ENCODE peak calls at places on chromosomes 3 and 15, in four cellular contexts. R is substantia nigra, Z is aorta, H is hepatocyte. M is an unnamed sample.

GRCh38 chr3:30355622-30356021 is 250.8 kb upstream of the TGFBR2 start:
- DNase-seq in R (no peak), Z (no peak), H (no peak), M (no peak)

GRCh38 chr3:55615694-55616310 is 128.7 kb upstream of the WNT5A start:
- DNase-seq in R (no peak), Z (peak; percentile 70), H (no peak), M (no peak)

GRCh38 chr15:44812029-44812517 is 75.7 kb downstream of the TRIM69 start:
- DNase-seq in R (no peak), Z (no peak), H (peak; percentile 62), M (no peak)

GRCh38 chr15:101813803-101814534 is 2.0 kb downstream of the OR4F15 start:
- DNase-seq in R (no peak), Z (no peak), H (no peak), M (peak; percentile 65)

GRCh38 chr3:9347887-9348286 is 15.0 kb upstream of the THUMPD3 start:
- DNase-seq in R (no peak), Z (no peak), H (no peak), M (no peak)

GRCh38 chr3:122824465-122825379 is 29.9 kb downstream of the SLC49A4 start:
- DNase-seq in R (no peak), Z (no peak), H (no peak), M (no peak)

GRCh38 chr3:15286022-15286421 is 46.4 kb downstream of the SH3BP5 start:
- DNase-seq in R (no peak), Z (no peak), H (no peak), M (no peak)

GRCh38 chr3:89360155-89360554 is 252.7 kb downstream of the EPHA3 start:
- DNase-seq in R (no peak), Z (no peak), H (no peak), M (no peak)

GRCh38 chr3:142976621-142977398 is 13.3 kb upstream of the PAQR9 start:
- DNase-seq in R (no peak), Z (peak; percentile 94), H (peak; percentile 66), M (peak; percentile 85)

DNA sequence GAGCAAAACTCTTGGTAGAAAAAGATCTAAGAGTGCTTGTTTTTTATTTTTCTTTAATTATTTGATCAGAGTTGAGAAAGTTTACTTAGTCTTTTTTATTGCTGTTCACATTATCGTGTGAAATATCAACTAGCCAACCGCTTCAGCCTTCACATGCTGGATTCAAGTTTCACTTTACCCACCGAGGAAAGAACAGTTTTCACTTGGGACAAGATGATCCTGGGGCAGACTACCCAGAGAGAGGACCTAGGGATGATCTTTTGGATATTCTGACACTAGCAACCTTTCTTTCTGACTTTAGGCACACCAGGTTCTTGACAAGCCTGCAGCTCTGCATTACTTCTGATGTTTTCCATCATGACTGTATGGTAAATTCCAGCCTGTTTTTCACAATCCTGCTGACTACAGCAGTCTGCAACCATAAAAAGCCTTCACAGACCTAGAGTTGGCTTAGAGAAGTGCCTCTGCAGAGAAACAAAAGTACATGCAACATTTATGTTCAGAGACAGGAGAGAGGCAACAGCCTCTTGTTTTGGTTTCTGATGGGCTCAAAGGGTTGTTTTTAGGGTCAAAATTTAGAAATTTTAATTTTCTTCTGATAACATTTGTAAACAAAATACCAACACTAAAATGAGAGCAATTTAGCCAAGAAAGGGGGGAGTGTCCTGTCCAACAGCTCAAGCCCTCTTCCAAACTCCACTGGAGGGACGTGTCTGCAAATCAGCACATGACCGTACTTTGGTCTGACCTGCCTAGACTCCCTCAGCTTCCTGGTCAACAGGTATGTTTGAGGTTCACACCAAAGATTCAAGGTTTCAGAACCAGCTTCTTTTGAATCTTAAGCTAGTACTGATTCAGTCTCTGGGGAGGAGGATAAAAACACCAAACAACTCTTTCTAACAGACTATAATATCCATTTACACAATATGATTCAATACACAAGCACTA is 861 bp downstream of the ABI3BP start:
- DNase-seq in R (no peak), Z (no peak), H (peak; percentile 49), M (no peak)
- H3K27ac ChIP-seq in R (no peak overlapping the region), Z (peak overlapping the region; percentile 5), H (peak overlapping the region; percentile 78), M (peak overlapping the region; percentile 12)

GRCh38 chr3:134300520-134300919 is 49.9 kb upstream of the RYK start:
- DNase-seq in R (no peak), Z (no peak), H (no peak), M (no peak)

GRCh38 chr3:134299888-134300206 is 49.2 kb upstream of the RYK start:
- DNase-seq in R (no peak), Z (no peak), H (no peak), M (no peak)

GRCh38 chr3:134299185-134299887 is 48.7 kb upstream of the RYK start:
- DNase-seq in R (no peak), Z (no peak), H (peak; percentile 46), M (no peak)

GRCh38 chr3:134295930-134296329 is 45.3 kb upstream of the RYK start:
- DNase-seq in R (no peak), Z (no peak), H (no peak), M (no peak)

GRCh38 chr3:134298281-134298680 is 47.6 kb upstream of the RYK start:
- DNase-seq in R (no peak), Z (no peak), H (no peak), M (no peak)
- H3K27ac ChIP-seq in R (no peak overlapping the region), Z (no peak overlapping the region), H (no peak overlapping the region), M (no peak overlapping the region)

GRCh38 chr3:57292159-57292894 is at the start of gene ASB14:
- DNase-seq in R (no peak), Z (no peak), H (no peak), M (no peak)
- H3K27ac ChIP-seq in R (no peak within 1 kb of the TSS), Z (no peak within 1 kb of the TSS), H (no peak within 1 kb of the TSS), M (no peak within 1 kb of the TSS)

GRCh38 chr15:58684751-58685150 is 64.8 kb downstream of the ADAM10 start:
- DNase-seq in R (no peak), Z (no peak), H (no peak), M (no peak)
- H3K27ac ChIP-seq in R (no peak overlapping the region), Z (no peak overlapping the region), H (no peak overlapping the region), M (no peak overlapping the region)

DNA sequence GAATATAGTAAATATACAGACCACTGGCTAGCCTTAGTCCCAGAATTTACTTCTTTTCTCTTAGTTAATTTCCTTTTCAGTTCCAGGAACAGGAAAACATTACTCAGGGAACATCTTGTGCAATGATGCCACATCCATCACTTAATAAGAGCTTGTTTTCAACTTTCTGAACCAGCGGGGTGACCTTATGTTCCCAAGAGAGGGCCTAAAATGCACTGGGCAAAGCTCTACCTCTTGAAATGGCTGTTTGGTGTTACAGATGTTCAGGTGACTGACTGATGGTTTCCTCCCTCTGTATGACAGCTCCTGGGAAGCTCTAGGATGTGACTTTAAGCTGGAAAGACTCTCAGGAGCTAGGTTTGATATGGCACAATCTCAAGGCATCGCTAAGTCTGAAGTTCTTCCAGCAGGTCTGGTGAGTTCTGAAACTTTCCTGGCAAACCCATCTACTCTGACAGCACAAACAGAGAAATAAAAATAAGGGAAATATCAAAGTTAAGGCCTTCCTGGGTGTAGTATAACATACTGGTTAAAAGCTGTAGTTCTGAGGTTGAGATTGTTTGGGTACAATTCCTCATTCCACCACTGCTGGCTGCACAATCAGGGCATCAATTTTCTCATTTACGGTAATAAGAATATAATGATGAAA is 98.6 kb downstream of the ZIC1 start:
- DNase-seq in R (no peak), Z (no peak), H (no peak), M (no peak)
- H3K27ac ChIP-seq in R (no peak overlapping the region), Z (no peak overlapping the region), H (no peak overlapping the region), M (no peak overlapping the region)

DNA sequence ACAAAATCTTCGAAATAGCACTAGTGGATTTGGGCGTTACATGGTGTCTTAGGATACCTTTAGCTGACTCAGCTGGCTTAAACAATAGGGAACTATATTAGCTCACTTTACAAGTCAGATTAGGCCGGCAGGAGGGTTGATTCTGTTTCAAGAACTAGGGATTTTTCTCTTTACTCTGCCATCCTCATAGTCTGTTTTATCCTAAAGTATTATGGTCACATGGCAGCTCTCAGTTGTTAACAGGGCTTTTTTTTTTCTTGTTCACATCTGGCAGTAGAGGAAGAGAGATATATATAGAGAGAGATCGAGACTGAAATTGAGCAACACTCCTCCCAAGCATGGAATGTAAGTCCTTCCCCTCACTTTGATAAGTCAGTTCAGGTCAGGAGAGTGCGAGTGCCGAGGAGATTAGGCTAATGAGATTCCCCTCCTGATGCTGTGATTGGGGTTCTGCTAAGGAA is 32.9 kb downstream of the CHP1 start:
- DNase-seq in R (no peak), Z (no peak), H (peak; percentile 33), M (no peak)
- H3K27ac ChIP-seq in R (no peak overlapping the region), Z (no peak overlapping the region), H (peak overlapping the region; percentile 14), M (no peak overlapping the region)